ENCODE peak calls at places on chromosomes 12 and 14, in eight cellular contexts. One of them, this sample, is unnamed.
A peak's percentile ranks its signal among the peaks of the same experiment; 100 is the strongest.

GRCh38 chr14:41606249-41607118 is at the start of gene LRFN5:
- DNase-seq in body of pancreas: peak; percentile 34
- DNase-seq in heart left ventricle: peak; percentile 61
- DNase-seq in left ventricle myocardium inferior: peak; percentile 43
- DNase-seq in GM23338: peak; percentile 74
- DNase-seq in esophagus squamous epithelium: no peak
- DNase-seq in A549: no peak
- DNase-seq in uterus: peak; percentile 26
- DNase-seq in this sample: peak; percentile 5

GRCh38 chr14:62143235-62143634 is 381.0 kb downstream of the SNAPC1 start:
- DNase-seq in GM23338: no peak
- DNase-seq in heart left ventricle: no peak
- DNase-seq in esophagus squamous epithelium: no peak
- DNase-seq in uterus: no peak
- DNase-seq in left ventricle myocardium inferior: no peak
- DNase-seq in A549: no peak
- DNase-seq in body of pancreas: no peak
- DNase-seq in this sample: no peak

GRCh38 chr12:94616217-94616729 is 34.1 kb downstream of the TMCC3 start:
- DNase-seq in uterus: no peak
- DNase-seq in body of pancreas: no peak
- DNase-seq in A549: peak; percentile 65
- DNase-seq in heart left ventricle: no peak
- DNase-seq in GM23338: peak; percentile 17
- DNase-seq in esophagus squamous epithelium: no peak
- DNase-seq in left ventricle myocardium inferior: no peak
- DNase-seq in this sample: peak; percentile 34

GRCh38 chr14:96741151-96741977 is 55.8 kb upstream of the VRK1 start:
- DNase-seq in A549: peak; percentile 64
- DNase-seq in left ventricle myocardium inferior: peak; percentile 51
- DNase-seq in GM23338: peak; percentile 64
- DNase-seq in body of pancreas: peak; percentile 67
- DNase-seq in uterus: no peak
- DNase-seq in heart left ventricle: peak; percentile 54
- DNase-seq in esophagus squamous epithelium: no peak
- DNase-seq in this sample: peak; percentile 27

GRCh38 chr14:95189400-95190162 is 32.3 kb upstream of the DICER1 start:
- DNase-seq in esophagus squamous epithelium: no peak
- DNase-seq in A549: no peak
- DNase-seq in uterus: no peak
- DNase-seq in heart left ventricle: no peak
- DNase-seq in body of pancreas: no peak
- DNase-seq in GM23338: no peak
- DNase-seq in left ventricle myocardium inferior: no peak
- DNase-seq in this sample: no peak

GRCh38 chr14:51095854-51096823 is 1.2 kb upstream of the TRIM9 start:
- DNase-seq in body of pancreas: peak; percentile 25
- DNase-seq in esophagus squamous epithelium: no peak
- DNase-seq in GM23338: no peak
- DNase-seq in heart left ventricle: peak; percentile 41
- DNase-seq in left ventricle myocardium inferior: no peak
- DNase-seq in uterus: peak; percentile 75
- DNase-seq in A549: peak; percentile 10
- DNase-seq in this sample: no peak

GRCh38 chr12:48001426-48002178 is 2.7 kb downstream of the COL2A1 start:
- DNase-seq in A549: peak; percentile 75
- DNase-seq in GM23338: peak; percentile 83
- DNase-seq in body of pancreas: peak; percentile 58
- DNase-seq in left ventricle myocardium inferior: peak; percentile 60
- DNase-seq in heart left ventricle: peak; percentile 50
- DNase-seq in uterus: no peak
- DNase-seq in esophagus squamous epithelium: no peak
- DNase-seq in this sample: peak; percentile 41

GRCh38 chr12:47740536-47741339 is 15.4 kb upstream of the ENDOU start:
- DNase-seq in heart left ventricle: no peak
- DNase-seq in A549: no peak
- DNase-seq in left ventricle myocardium inferior: no peak
- DNase-seq in GM23338: no peak
- DNase-seq in uterus: no peak
- DNase-seq in esophagus squamous epithelium: no peak
- DNase-seq in body of pancreas: no peak
- DNase-seq in this sample: no peak

GRCh38 chr14:71372411-71372838 is 465.2 kb downstream of the PCNX1 start:
- DNase-seq in heart left ventricle: no peak
- DNase-seq in A549: no peak
- DNase-seq in GM23338: no peak
- DNase-seq in esophagus squamous epithelium: no peak
- DNase-seq in left ventricle myocardium inferior: no peak
- DNase-seq in body of pancreas: no peak
- DNase-seq in uterus: no peak
- DNase-seq in this sample: peak; percentile 98

GRCh38 chr14:65566820-65567522 is 154.4 kb downstream of the FUT8 start:
- DNase-seq in left ventricle myocardium inferior: no peak
- DNase-seq in body of pancreas: no peak
- DNase-seq in GM23338: no peak
- DNase-seq in heart left ventricle: no peak
- DNase-seq in esophagus squamous epithelium: no peak
- DNase-seq in uterus: no peak
- DNase-seq in A549: no peak
- DNase-seq in this sample: no peak

GRCh38 chr12:112408621-112409020 is 784 bp downstream of the RPL6 start:
- DNase-seq in heart left ventricle: no peak
- DNase-seq in body of pancreas: no peak
- DNase-seq in GM23338: no peak
- DNase-seq in left ventricle myocardium inferior: no peak
- DNase-seq in esophagus squamous epithelium: no peak
- DNase-seq in A549: no peak
- DNase-seq in uterus: no peak
- DNase-seq in this sample: no peak

GRCh38 chr14:103157969-103158368 is 34.7 kb downstream of the TNFAIP2 start:
- DNase-seq in body of pancreas: no peak
- DNase-seq in A549: no peak
- DNase-seq in left ventricle myocardium inferior: no peak
- DNase-seq in heart left ventricle: no peak
- DNase-seq in GM23338: no peak
- DNase-seq in esophagus squamous epithelium: no peak
- DNase-seq in uterus: no peak
- DNase-seq in this sample: peak; percentile 34

GRCh38 chr12:131434208-131435125 is 276.4 kb upstream of the SFSWAP start:
- DNase-seq in GM23338: no peak
- DNase-seq in uterus: no peak
- DNase-seq in heart left ventricle: no peak
- DNase-seq in body of pancreas: no peak
- DNase-seq in A549: no peak
- DNase-seq in esophagus squamous epithelium: no peak
- DNase-seq in left ventricle myocardium inferior: no peak
- DNase-seq in this sample: no peak

GRCh38 chr12:58441483-58441882 is 478.8 kb downstream of the LRIG3 start:
- DNase-seq in uterus: no peak
- DNase-seq in heart left ventricle: no peak
- DNase-seq in GM23338: no peak
- DNase-seq in A549: no peak
- DNase-seq in body of pancreas: no peak
- DNase-seq in esophagus squamous epithelium: no peak
- DNase-seq in left ventricle myocardium inferior: no peak
- DNase-seq in this sample: no peak

GRCh38 chr12:96070670-96071279 is 35.4 kb upstream of the LTA4H start:
- DNase-seq in body of pancreas: no peak
- DNase-seq in esophagus squamous epithelium: no peak
- DNase-seq in heart left ventricle: no peak
- DNase-seq in left ventricle myocardium inferior: no peak
- DNase-seq in A549: no peak
- DNase-seq in GM23338: peak; percentile 69
- DNase-seq in uterus: no peak
- DNase-seq in this sample: peak; percentile 53

GRCh38 chr12:114238808-114239207 is 167.1 kb downstream of the TBX5 start:
- DNase-seq in left ventricle myocardium inferior: peak; percentile 45
- DNase-seq in body of pancreas: no peak
- DNase-seq in GM23338: no peak
- DNase-seq in A549: no peak
- DNase-seq in esophagus squamous epithelium: no peak
- DNase-seq in heart left ventricle: peak; percentile 75
- DNase-seq in uterus: peak; percentile 20
- DNase-seq in this sample: no peak

GRCh38 chr12:46964496-46965098 is 114.8 kb upstream of the PCED1B start:
- DNase-seq in uterus: no peak
- DNase-seq in heart left ventricle: peak; percentile 33
- DNase-seq in body of pancreas: peak; percentile 6
- DNase-seq in GM23338: peak; percentile 87
- DNase-seq in esophagus squamous epithelium: no peak
- DNase-seq in A549: no peak
- DNase-seq in left ventricle myocardium inferior: no peak
- DNase-seq in this sample: peak; percentile 59

GRCh38 chr12:48157889-48158370 is 615 bp upstream of the ASB8 start:
- DNase-seq in body of pancreas: no peak
- DNase-seq in heart left ventricle: no peak
- DNase-seq in esophagus squamous epithelium: no peak
- DNase-seq in left ventricle myocardium inferior: no peak
- DNase-seq in A549: no peak
- DNase-seq in GM23338: no peak
- DNase-seq in uterus: no peak
- DNase-seq in this sample: no peak

GRCh38 chr14:67641480-67641879 is 21.8 kb downstream of the ARG2 start:
- DNase-seq in heart left ventricle: no peak
- DNase-seq in uterus: no peak
- DNase-seq in esophagus squamous epithelium: no peak
- DNase-seq in left ventricle myocardium inferior: no peak
- DNase-seq in A549: no peak
- DNase-seq in GM23338: no peak
- DNase-seq in body of pancreas: no peak
- DNase-seq in this sample: no peak

GRCh38 chr14:36591482-36591881 is 9.1 kb upstream of the NKX2-8 start:
- DNase-seq in body of pancreas: no peak
- DNase-seq in GM23338: no peak
- DNase-seq in heart left ventricle: no peak
- DNase-seq in uterus: no peak
- DNase-seq in left ventricle myocardium inferior: no peak
- DNase-seq in esophagus squamous epithelium: no peak
- DNase-seq in A549: no peak
- DNase-seq in this sample: no peak

GRCh38 chr12:52454411-52455201 is 2.7 kb upstream of the KRT6B start:
- DNase-seq in body of pancreas: no peak
- DNase-seq in esophagus squamous epithelium: no peak
- DNase-seq in heart left ventricle: no peak
- DNase-seq in GM23338: peak; percentile 41
- DNase-seq in A549: no peak
- DNase-seq in left ventricle myocardium inferior: no peak
- DNase-seq in uterus: no peak
- DNase-seq in this sample: peak; percentile 42

GRCh38 chr12:94488449-94488848 is 28.8 kb upstream of the CEP83 start:
- DNase-seq in body of pancreas: no peak
- DNase-seq in GM23338: no peak
- DNase-seq in A549: no peak
- DNase-seq in left ventricle myocardium inferior: no peak
- DNase-seq in uterus: no peak
- DNase-seq in esophagus squamous epithelium: no peak
- DNase-seq in heart left ventricle: no peak
- DNase-seq in this sample: no peak

GRCh38 chr14:23351681-23352505 is 794 bp downstream of the SLC22A17 start:
- DNase-seq in GM23338: peak; percentile 67
- DNase-seq in left ventricle myocardium inferior: no peak
- DNase-seq in uterus: no peak
- DNase-seq in heart left ventricle: no peak
- DNase-seq in A549: no peak
- DNase-seq in esophagus squamous epithelium: no peak
- DNase-seq in body of pancreas: peak; percentile 20
- DNase-seq in this sample: no peak

GRCh38 chr14:52399886-52400599 is 85.9 kb downstream of the PTGER2 start:
- DNase-seq in GM23338: peak; percentile 42
- DNase-seq in uterus: peak; percentile 27
- DNase-seq in body of pancreas: no peak
- DNase-seq in left ventricle myocardium inferior: no peak
- DNase-seq in esophagus squamous epithelium: no peak
- DNase-seq in heart left ventricle: no peak
- DNase-seq in A549: no peak
- DNase-seq in this sample: no peak
- TF ChIP-seq CTCF in GM23338: peak; percentile 29
- TF ChIP-seq CTCF in uterus: peak; percentile 11
- TF ChIP-seq CTCF in body of pancreas: no peak
- TF ChIP-seq CTCF in left ventricle myocardium inferior: no peak
- TF ChIP-seq CTCF in esophagus squamous epithelium: no peak
- TF ChIP-seq CTCF in heart left ventricle: no peak
- TF ChIP-seq CTCF in A549: no peak
- TF ChIP-seq CTCF in this sample: no peak

GRCh38 chr14:53942970-53943750 is 13.5 kb downstream of the BMP4 start:
- DNase-seq in A549: no peak
- DNase-seq in left ventricle myocardium inferior: no peak
- DNase-seq in heart left ventricle: no peak
- DNase-seq in body of pancreas: no peak
- DNase-seq in uterus: no peak
- DNase-seq in GM23338: peak; percentile 92
- DNase-seq in esophagus squamous epithelium: no peak
- DNase-seq in this sample: no peak
- H3K4me3 ChIP-seq in A549: no peak overlapping the region
- H3K4me3 ChIP-seq in left ventricle myocardium inferior: no peak overlapping the region
- H3K4me3 ChIP-seq in heart left ventricle: no peak overlapping the region
- H3K4me3 ChIP-seq in body of pancreas: no peak overlapping the region
- H3K4me3 ChIP-seq in uterus: no peak overlapping the region
- H3K4me3 ChIP-seq in GM23338: peak overlapping the region; percentile 16
- H3K4me3 ChIP-seq in esophagus squamous epithelium: no peak overlapping the region
- H3K4me3 ChIP-seq in this sample: no peak overlapping the region

GRCh38 chr14:25039933-25040332 is 10.0 kb downstream of the STXBP6 start:
- DNase-seq in left ventricle myocardium inferior: no peak
- DNase-seq in esophagus squamous epithelium: no peak
- DNase-seq in heart left ventricle: no peak
- DNase-seq in uterus: no peak
- DNase-seq in GM23338: no peak
- DNase-seq in body of pancreas: no peak
- DNase-seq in A549: no peak
- DNase-seq in this sample: no peak

GRCh38 chr14:25044299-25044698 is 5.6 kb downstream of the STXBP6 start:
- DNase-seq in left ventricle myocardium inferior: no peak
- DNase-seq in heart left ventricle: no peak
- DNase-seq in uterus: no peak
- DNase-seq in GM23338: no peak
- DNase-seq in body of pancreas: no peak
- DNase-seq in A549: no peak
- DNase-seq in esophagus squamous epithelium: no peak
- DNase-seq in this sample: no peak

GRCh38 chr14:25041898-25042297 is 8.0 kb downstream of the STXBP6 start:
- DNase-seq in GM23338: no peak
- DNase-seq in A549: no peak
- DNase-seq in uterus: no peak
- DNase-seq in body of pancreas: no peak
- DNase-seq in left ventricle myocardium inferior: no peak
- DNase-seq in esophagus squamous epithelium: no peak
- DNase-seq in heart left ventricle: no peak
- DNase-seq in this sample: no peak

GRCh38 chr14:25041484-25041883 is 8.5 kb downstream of the STXBP6 start:
- DNase-seq in esophagus squamous epithelium: no peak
- DNase-seq in left ventricle myocardium inferior: no peak
- DNase-seq in A549: no peak
- DNase-seq in body of pancreas: no peak
- DNase-seq in GM23338: no peak
- DNase-seq in uterus: no peak
- DNase-seq in heart left ventricle: no peak
- DNase-seq in this sample: no peak

GRCh38 chr14:25042362-25043299 is 7.3 kb downstream of the STXBP6 start:
- DNase-seq in body of pancreas: peak; percentile 21
- DNase-seq in esophagus squamous epithelium: no peak
- DNase-seq in uterus: no peak
- DNase-seq in A549: no peak
- DNase-seq in heart left ventricle: peak; percentile 33
- DNase-seq in left ventricle myocardium inferior: no peak
- DNase-seq in GM23338: peak; percentile 80
- DNase-seq in this sample: no peak
- TF ChIP-seq CTCF in body of pancreas: peak; percentile 57
- TF ChIP-seq CTCF in esophagus squamous epithelium: peak; percentile 39
- TF ChIP-seq CTCF in uterus: peak; percentile 49
- TF ChIP-seq CTCF in A549: peak; percentile 19
- TF ChIP-seq CTCF in heart left ventricle: peak; percentile 24
- TF ChIP-seq CTCF in left ventricle myocardium inferior: peak; percentile 67
- TF ChIP-seq CTCF in GM23338: peak; percentile 75
- TF ChIP-seq CTCF in this sample: no peak

GRCh38 chr12:24993756-24994155 is 44.9 kb upstream of the BCAT1 start:
- DNase-seq in esophagus squamous epithelium: no peak
- DNase-seq in left ventricle myocardium inferior: no peak
- DNase-seq in heart left ventricle: no peak
- DNase-seq in uterus: no peak
- DNase-seq in GM23338: peak; percentile 13
- DNase-seq in body of pancreas: no peak
- DNase-seq in A549: no peak
- DNase-seq in this sample: no peak
- H3K4me3 ChIP-seq in esophagus squamous epithelium: no peak overlapping the region
- H3K4me3 ChIP-seq in left ventricle myocardium inferior: no peak overlapping the region
- H3K4me3 ChIP-seq in heart left ventricle: no peak overlapping the region
- H3K4me3 ChIP-seq in uterus: no peak overlapping the region
- H3K4me3 ChIP-seq in GM23338: no peak overlapping the region
- H3K4me3 ChIP-seq in body of pancreas: no peak overlapping the region
- H3K4me3 ChIP-seq in A549: no peak overlapping the region
- H3K4me3 ChIP-seq in this sample: no peak overlapping the region